ENCODE peak calls at places on chromosomes 5 and 9, in nine cellular contexts. One of them, this sample, is unnamed.

GRCh38 chr9:13358128-13358527 is 78.6 kb upstream of the MPDZ start:
- DNase-seq in NCI-H2029: no peak
- DNase-seq in stimulated activated CD4-positive, alpha-beta T cell treated with anti-CD3 and anti-CD28 coated beads, TNF-alpha, amount 100 ng/mL, for 1 hour: no peak
- DNase-seq in naive thymus-derived CD4-positive, alpha-beta T cell: no peak
- DNase-seq in stimulated activated effector memory CD8-positive, alpha-beta T cell treated with anti-CD3 and anti-CD28 coated beads, Interleukin-12 subunit alpha, Interleukin-12 subunit beta, amount 100 ng/mL, for 72 hours: no peak
- DNase-seq in kidney tubule cell: peak; percentile 22
- DNase-seq in NCI-H1417: no peak
- DNase-seq in skeletal muscle cell: peak; percentile 69
- DNase-seq in activated T-cell treated with anti-CD3 and anti-CD28 coated beads, Interleukin-2, amount 50 U/mL, for 4 hours: no peak
- DNase-seq in this sample: no peak

GRCh38 chr5:160899735-160900134 is 47.7 kb upstream of the ATP10B start:
- DNase-seq in NCI-H2029: no peak
- DNase-seq in stimulated activated CD4-positive, alpha-beta T cell treated with anti-CD3 and anti-CD28 coated beads, TNF-alpha, amount 100 ng/mL, for 1 hour: no peak
- DNase-seq in naive thymus-derived CD4-positive, alpha-beta T cell: no peak
- DNase-seq in stimulated activated effector memory CD8-positive, alpha-beta T cell treated with anti-CD3 and anti-CD28 coated beads, Interleukin-12 subunit alpha, Interleukin-12 subunit beta, amount 100 ng/mL, for 72 hours: no peak
- DNase-seq in kidney tubule cell: no peak
- DNase-seq in NCI-H1417: no peak
- DNase-seq in skeletal muscle cell: no peak
- DNase-seq in activated T-cell treated with anti-CD3 and anti-CD28 coated beads, Interleukin-2, amount 50 U/mL, for 4 hours: no peak
- DNase-seq in this sample: no peak

GRCh38 chr5:16736158-16736994 is 119.6 kb upstream of the RETREG1 start:
- DNase-seq in NCI-H2029: peak; percentile 91
- DNase-seq in stimulated activated CD4-positive, alpha-beta T cell treated with anti-CD3 and anti-CD28 coated beads, TNF-alpha, amount 100 ng/mL, for 1 hour: no peak
- DNase-seq in naive thymus-derived CD4-positive, alpha-beta T cell: no peak
- DNase-seq in stimulated activated effector memory CD8-positive, alpha-beta T cell treated with anti-CD3 and anti-CD28 coated beads, Interleukin-12 subunit alpha, Interleukin-12 subunit beta, amount 100 ng/mL, for 72 hours: no peak
- DNase-seq in kidney tubule cell: peak; percentile 75
- DNase-seq in NCI-H1417: peak; percentile 96
- DNase-seq in skeletal muscle cell: no peak
- DNase-seq in activated T-cell treated with anti-CD3 and anti-CD28 coated beads, Interleukin-2, amount 50 U/mL, for 4 hours: no peak
- DNase-seq in this sample: no peak

GRCh38 chr5:181045316-181045715 is 5.2 kb downstream of the BTNL9 start:
- DNase-seq in NCI-H2029: no peak
- DNase-seq in stimulated activated CD4-positive, alpha-beta T cell treated with anti-CD3 and anti-CD28 coated beads, TNF-alpha, amount 100 ng/mL, for 1 hour: no peak
- DNase-seq in naive thymus-derived CD4-positive, alpha-beta T cell: no peak
- DNase-seq in stimulated activated effector memory CD8-positive, alpha-beta T cell treated with anti-CD3 and anti-CD28 coated beads, Interleukin-12 subunit alpha, Interleukin-12 subunit beta, amount 100 ng/mL, for 72 hours: peak; percentile 23
- DNase-seq in kidney tubule cell: no peak
- DNase-seq in NCI-H1417: no peak
- DNase-seq in skeletal muscle cell: no peak
- DNase-seq in activated T-cell treated with anti-CD3 and anti-CD28 coated beads, Interleukin-2, amount 50 U/mL, for 4 hours: no peak
- DNase-seq in this sample: no peak

GRCh38 chr9:129289883-129290282 is 111.8 kb upstream of the IER5L start:
- DNase-seq in NCI-H2029: no peak
- DNase-seq in stimulated activated CD4-positive, alpha-beta T cell treated with anti-CD3 and anti-CD28 coated beads, TNF-alpha, amount 100 ng/mL, for 1 hour: no peak
- DNase-seq in naive thymus-derived CD4-positive, alpha-beta T cell: no peak
- DNase-seq in stimulated activated effector memory CD8-positive, alpha-beta T cell treated with anti-CD3 and anti-CD28 coated beads, Interleukin-12 subunit alpha, Interleukin-12 subunit beta, amount 100 ng/mL, for 72 hours: no peak
- DNase-seq in kidney tubule cell: no peak
- DNase-seq in NCI-H1417: peak; percentile 91
- DNase-seq in skeletal muscle cell: no peak
- DNase-seq in activated T-cell treated with anti-CD3 and anti-CD28 coated beads, Interleukin-2, amount 50 U/mL, for 4 hours: no peak
- DNase-seq in this sample: no peak

GRCh38 chr5:167244583-167244982 is 1046.9 kb upstream of the WWC1 start:
- DNase-seq in NCI-H2029: no peak
- DNase-seq in stimulated activated CD4-positive, alpha-beta T cell treated with anti-CD3 and anti-CD28 coated beads, TNF-alpha, amount 100 ng/mL, for 1 hour: no peak
- DNase-seq in naive thymus-derived CD4-positive, alpha-beta T cell: no peak
- DNase-seq in stimulated activated effector memory CD8-positive, alpha-beta T cell treated with anti-CD3 and anti-CD28 coated beads, Interleukin-12 subunit alpha, Interleukin-12 subunit beta, amount 100 ng/mL, for 72 hours: no peak
- DNase-seq in kidney tubule cell: no peak
- DNase-seq in NCI-H1417: no peak
- DNase-seq in skeletal muscle cell: no peak
- DNase-seq in activated T-cell treated with anti-CD3 and anti-CD28 coated beads, Interleukin-2, amount 50 U/mL, for 4 hours: no peak
- DNase-seq in this sample: no peak

GRCh38 chr5:31573494-31573893 is 41.4 kb downstream of the C5orf22 start:
- DNase-seq in NCI-H2029: no peak
- DNase-seq in stimulated activated CD4-positive, alpha-beta T cell treated with anti-CD3 and anti-CD28 coated beads, TNF-alpha, amount 100 ng/mL, for 1 hour: no peak
- DNase-seq in naive thymus-derived CD4-positive, alpha-beta T cell: no peak
- DNase-seq in stimulated activated effector memory CD8-positive, alpha-beta T cell treated with anti-CD3 and anti-CD28 coated beads, Interleukin-12 subunit alpha, Interleukin-12 subunit beta, amount 100 ng/mL, for 72 hours: no peak
- DNase-seq in kidney tubule cell: peak; percentile 40
- DNase-seq in NCI-H1417: no peak
- DNase-seq in skeletal muscle cell: no peak
- DNase-seq in activated T-cell treated with anti-CD3 and anti-CD28 coated beads, Interleukin-2, amount 50 U/mL, for 4 hours: no peak
- DNase-seq in this sample: no peak

GRCh38 chr5:143094087-143094511 is 309.4 kb downstream of the NR3C1 start:
- DNase-seq in NCI-H2029: no peak
- DNase-seq in stimulated activated CD4-positive, alpha-beta T cell treated with anti-CD3 and anti-CD28 coated beads, TNF-alpha, amount 100 ng/mL, for 1 hour: no peak
- DNase-seq in naive thymus-derived CD4-positive, alpha-beta T cell: no peak
- DNase-seq in stimulated activated effector memory CD8-positive, alpha-beta T cell treated with anti-CD3 and anti-CD28 coated beads, Interleukin-12 subunit alpha, Interleukin-12 subunit beta, amount 100 ng/mL, for 72 hours: no peak
- DNase-seq in kidney tubule cell: peak; percentile 74
- DNase-seq in NCI-H1417: no peak
- DNase-seq in skeletal muscle cell: no peak
- DNase-seq in activated T-cell treated with anti-CD3 and anti-CD28 coated beads, Interleukin-2, amount 50 U/mL, for 4 hours: no peak
- DNase-seq in this sample: no peak

GRCh38 chr9:104961238-104961637 is 33.3 kb upstream of the ABCA1 start:
- DNase-seq in NCI-H2029: peak; percentile 31
- DNase-seq in stimulated activated CD4-positive, alpha-beta T cell treated with anti-CD3 and anti-CD28 coated beads, TNF-alpha, amount 100 ng/mL, for 1 hour: no peak
- DNase-seq in naive thymus-derived CD4-positive, alpha-beta T cell: peak; percentile 55
- DNase-seq in stimulated activated effector memory CD8-positive, alpha-beta T cell treated with anti-CD3 and anti-CD28 coated beads, Interleukin-12 subunit alpha, Interleukin-12 subunit beta, amount 100 ng/mL, for 72 hours: peak; percentile 67
- DNase-seq in kidney tubule cell: peak; percentile 21
- DNase-seq in NCI-H1417: peak; percentile 65
- DNase-seq in skeletal muscle cell: peak; percentile 87
- DNase-seq in activated T-cell treated with anti-CD3 and anti-CD28 coated beads, Interleukin-2, amount 50 U/mL, for 4 hours: peak; percentile 41
- DNase-seq in this sample: no peak

GRCh38 chr9:35490910-35491465 is 1.1 kb downstream of the RUSC2 start:
- DNase-seq in NCI-H2029: no peak
- DNase-seq in stimulated activated CD4-positive, alpha-beta T cell treated with anti-CD3 and anti-CD28 coated beads, TNF-alpha, amount 100 ng/mL, for 1 hour: no peak
- DNase-seq in naive thymus-derived CD4-positive, alpha-beta T cell: no peak
- DNase-seq in stimulated activated effector memory CD8-positive, alpha-beta T cell treated with anti-CD3 and anti-CD28 coated beads, Interleukin-12 subunit alpha, Interleukin-12 subunit beta, amount 100 ng/mL, for 72 hours: no peak
- DNase-seq in kidney tubule cell: peak; percentile 40
- DNase-seq in NCI-H1417: no peak
- DNase-seq in skeletal muscle cell: no peak
- DNase-seq in activated T-cell treated with anti-CD3 and anti-CD28 coated beads, Interleukin-2, amount 50 U/mL, for 4 hours: no peak
- DNase-seq in this sample: no peak

GRCh38 chr9:92140074-92140753 is 25.0 kb upstream of the SPTLC1 start:
- DNase-seq in NCI-H2029: peak; percentile 49
- DNase-seq in stimulated activated CD4-positive, alpha-beta T cell treated with anti-CD3 and anti-CD28 coated beads, TNF-alpha, amount 100 ng/mL, for 1 hour: peak; percentile 61
- DNase-seq in naive thymus-derived CD4-positive, alpha-beta T cell: peak; percentile 47
- DNase-seq in stimulated activated effector memory CD8-positive, alpha-beta T cell treated with anti-CD3 and anti-CD28 coated beads, Interleukin-12 subunit alpha, Interleukin-12 subunit beta, amount 100 ng/mL, for 72 hours: peak; percentile 88
- DNase-seq in kidney tubule cell: peak; percentile 81
- DNase-seq in NCI-H1417: peak; percentile 86
- DNase-seq in skeletal muscle cell: no peak
- DNase-seq in activated T-cell treated with anti-CD3 and anti-CD28 coated beads, Interleukin-2, amount 50 U/mL, for 4 hours: peak; percentile 65
- DNase-seq in this sample: peak; percentile 66

GRCh38 chr5:10503997-10504761 is 59.7 kb upstream of the ANKRD33B start:
- DNase-seq in NCI-H2029: no peak
- DNase-seq in stimulated activated CD4-positive, alpha-beta T cell treated with anti-CD3 and anti-CD28 coated beads, TNF-alpha, amount 100 ng/mL, for 1 hour: no peak
- DNase-seq in naive thymus-derived CD4-positive, alpha-beta T cell: no peak
- DNase-seq in stimulated activated effector memory CD8-positive, alpha-beta T cell treated with anti-CD3 and anti-CD28 coated beads, Interleukin-12 subunit alpha, Interleukin-12 subunit beta, amount 100 ng/mL, for 72 hours: no peak
- DNase-seq in kidney tubule cell: peak; percentile 70
- DNase-seq in NCI-H1417: peak; percentile 52
- DNase-seq in skeletal muscle cell: no peak
- DNase-seq in activated T-cell treated with anti-CD3 and anti-CD28 coated beads, Interleukin-2, amount 50 U/mL, for 4 hours: no peak
- DNase-seq in this sample: no peak

GRCh38 chr9:135898634-135899407 is 8.5 kb downstream of the CAMSAP1 start:
- DNase-seq in NCI-H2029: no peak
- DNase-seq in stimulated activated CD4-positive, alpha-beta T cell treated with anti-CD3 and anti-CD28 coated beads, TNF-alpha, amount 100 ng/mL, for 1 hour: no peak
- DNase-seq in naive thymus-derived CD4-positive, alpha-beta T cell: no peak
- DNase-seq in stimulated activated effector memory CD8-positive, alpha-beta T cell treated with anti-CD3 and anti-CD28 coated beads, Interleukin-12 subunit alpha, Interleukin-12 subunit beta, amount 100 ng/mL, for 72 hours: no peak
- DNase-seq in kidney tubule cell: no peak
- DNase-seq in NCI-H1417: no peak
- DNase-seq in skeletal muscle cell: peak; percentile 30
- DNase-seq in activated T-cell treated with anti-CD3 and anti-CD28 coated beads, Interleukin-2, amount 50 U/mL, for 4 hours: no peak
- DNase-seq in this sample: no peak

GRCh38 chr9:93898026-93898425 is 57.1 kb downstream of the BARX1 start:
- DNase-seq in NCI-H2029: no peak
- DNase-seq in stimulated activated CD4-positive, alpha-beta T cell treated with anti-CD3 and anti-CD28 coated beads, TNF-alpha, amount 100 ng/mL, for 1 hour: no peak
- DNase-seq in naive thymus-derived CD4-positive, alpha-beta T cell: no peak
- DNase-seq in stimulated activated effector memory CD8-positive, alpha-beta T cell treated with anti-CD3 and anti-CD28 coated beads, Interleukin-12 subunit alpha, Interleukin-12 subunit beta, amount 100 ng/mL, for 72 hours: no peak
- DNase-seq in kidney tubule cell: no peak
- DNase-seq in NCI-H1417: no peak
- DNase-seq in skeletal muscle cell: no peak
- DNase-seq in activated T-cell treated with anti-CD3 and anti-CD28 coated beads, Interleukin-2, amount 50 U/mL, for 4 hours: no peak
- DNase-seq in this sample: no peak

GRCh38 chr5:131709043-131709442 is 74.0 kb upstream of the RAPGEF6 start:
- DNase-seq in NCI-H2029: no peak
- DNase-seq in stimulated activated CD4-positive, alpha-beta T cell treated with anti-CD3 and anti-CD28 coated beads, TNF-alpha, amount 100 ng/mL, for 1 hour: no peak
- DNase-seq in naive thymus-derived CD4-positive, alpha-beta T cell: no peak
- DNase-seq in stimulated activated effector memory CD8-positive, alpha-beta T cell treated with anti-CD3 and anti-CD28 coated beads, Interleukin-12 subunit alpha, Interleukin-12 subunit beta, amount 100 ng/mL, for 72 hours: no peak
- DNase-seq in kidney tubule cell: no peak
- DNase-seq in NCI-H1417: no peak
- DNase-seq in skeletal muscle cell: no peak
- DNase-seq in activated T-cell treated with anti-CD3 and anti-CD28 coated beads, Interleukin-2, amount 50 U/mL, for 4 hours: no peak
- DNase-seq in this sample: no peak

GRCh38 chr5:90408571-90409317 is 812 bp downstream of the CETN3 start:
- DNase-seq in NCI-H2029: no peak
- DNase-seq in stimulated activated CD4-positive, alpha-beta T cell treated with anti-CD3 and anti-CD28 coated beads, TNF-alpha, amount 100 ng/mL, for 1 hour: no peak
- DNase-seq in naive thymus-derived CD4-positive, alpha-beta T cell: no peak
- DNase-seq in stimulated activated effector memory CD8-positive, alpha-beta T cell treated with anti-CD3 and anti-CD28 coated beads, Interleukin-12 subunit alpha, Interleukin-12 subunit beta, amount 100 ng/mL, for 72 hours: no peak
- DNase-seq in kidney tubule cell: peak; percentile 20
- DNase-seq in NCI-H1417: peak; percentile 58
- DNase-seq in skeletal muscle cell: no peak
- DNase-seq in activated T-cell treated with anti-CD3 and anti-CD28 coated beads, Interleukin-2, amount 50 U/mL, for 4 hours: no peak
- DNase-seq in this sample: no peak

GRCh38 chr5:180026320-180026719 is 45.2 kb downstream of the RNF130 start:
- DNase-seq in NCI-H2029: peak; percentile 89
- DNase-seq in stimulated activated CD4-positive, alpha-beta T cell treated with anti-CD3 and anti-CD28 coated beads, TNF-alpha, amount 100 ng/mL, for 1 hour: no peak
- DNase-seq in naive thymus-derived CD4-positive, alpha-beta T cell: no peak
- DNase-seq in stimulated activated effector memory CD8-positive, alpha-beta T cell treated with anti-CD3 and anti-CD28 coated beads, Interleukin-12 subunit alpha, Interleukin-12 subunit beta, amount 100 ng/mL, for 72 hours: no peak
- DNase-seq in kidney tubule cell: peak; percentile 74
- DNase-seq in NCI-H1417: peak; percentile 10
- DNase-seq in skeletal muscle cell: peak; percentile 27
- DNase-seq in activated T-cell treated with anti-CD3 and anti-CD28 coated beads, Interleukin-2, amount 50 U/mL, for 4 hours: no peak
- DNase-seq in this sample: no peak

GRCh38 chr9:105735366-105735765 is 41.0 kb downstream of the TMEM38B start:
- DNase-seq in NCI-H2029: no peak
- DNase-seq in stimulated activated CD4-positive, alpha-beta T cell treated with anti-CD3 and anti-CD28 coated beads, TNF-alpha, amount 100 ng/mL, for 1 hour: no peak
- DNase-seq in naive thymus-derived CD4-positive, alpha-beta T cell: no peak
- DNase-seq in stimulated activated effector memory CD8-positive, alpha-beta T cell treated with anti-CD3 and anti-CD28 coated beads, Interleukin-12 subunit alpha, Interleukin-12 subunit beta, amount 100 ng/mL, for 72 hours: no peak
- DNase-seq in kidney tubule cell: no peak
- DNase-seq in NCI-H1417: no peak
- DNase-seq in skeletal muscle cell: no peak
- DNase-seq in activated T-cell treated with anti-CD3 and anti-CD28 coated beads, Interleukin-2, amount 50 U/mL, for 4 hours: no peak
- DNase-seq in this sample: no peak

GRCh38 chr5:80122599-80122998 is 87.5 kb downstream of the THBS4 start:
- DNase-seq in NCI-H2029: no peak
- DNase-seq in stimulated activated CD4-positive, alpha-beta T cell treated with anti-CD3 and anti-CD28 coated beads, TNF-alpha, amount 100 ng/mL, for 1 hour: no peak
- DNase-seq in naive thymus-derived CD4-positive, alpha-beta T cell: no peak
- DNase-seq in stimulated activated effector memory CD8-positive, alpha-beta T cell treated with anti-CD3 and anti-CD28 coated beads, Interleukin-12 subunit alpha, Interleukin-12 subunit beta, amount 100 ng/mL, for 72 hours: no peak
- DNase-seq in kidney tubule cell: no peak
- DNase-seq in NCI-H1417: no peak
- DNase-seq in skeletal muscle cell: no peak
- DNase-seq in activated T-cell treated with anti-CD3 and anti-CD28 coated beads, Interleukin-2, amount 50 U/mL, for 4 hours: no peak
- DNase-seq in this sample: no peak

GRCh38 chr5:143308726-143309125 is 94.8 kb downstream of the NR3C1 start:
- DNase-seq in NCI-H2029: no peak
- DNase-seq in stimulated activated CD4-positive, alpha-beta T cell treated with anti-CD3 and anti-CD28 coated beads, TNF-alpha, amount 100 ng/mL, for 1 hour: no peak
- DNase-seq in naive thymus-derived CD4-positive, alpha-beta T cell: no peak
- DNase-seq in stimulated activated effector memory CD8-positive, alpha-beta T cell treated with anti-CD3 and anti-CD28 coated beads, Interleukin-12 subunit alpha, Interleukin-12 subunit beta, amount 100 ng/mL, for 72 hours: no peak
- DNase-seq in kidney tubule cell: no peak
- DNase-seq in NCI-H1417: no peak
- DNase-seq in skeletal muscle cell: no peak
- DNase-seq in activated T-cell treated with anti-CD3 and anti-CD28 coated beads, Interleukin-2, amount 50 U/mL, for 4 hours: no peak
- DNase-seq in this sample: no peak

GRCh38 chr5:133635051-133635450 is 22.7 kb upstream of the FSTL4 start:
- DNase-seq in NCI-H2029: no peak
- DNase-seq in stimulated activated CD4-positive, alpha-beta T cell treated with anti-CD3 and anti-CD28 coated beads, TNF-alpha, amount 100 ng/mL, for 1 hour: no peak
- DNase-seq in naive thymus-derived CD4-positive, alpha-beta T cell: no peak
- DNase-seq in stimulated activated effector memory CD8-positive, alpha-beta T cell treated with anti-CD3 and anti-CD28 coated beads, Interleukin-12 subunit alpha, Interleukin-12 subunit beta, amount 100 ng/mL, for 72 hours: no peak
- DNase-seq in kidney tubule cell: peak; percentile 84
- DNase-seq in NCI-H1417: no peak
- DNase-seq in skeletal muscle cell: peak; percentile 12
- DNase-seq in activated T-cell treated with anti-CD3 and anti-CD28 coated beads, Interleukin-2, amount 50 U/mL, for 4 hours: no peak
- DNase-seq in this sample: no peak

This sample was measured in activated B cell treated with CpG ODN at 0.5 μM for 24 hours.